ENCODE peak calls at places on chromosome 13, in five cellular contexts. M, Q, A, N and Y are unnamed samples.
A peak's percentile ranks its signal among the peaks of the same experiment; 100 is the strongest.

GRCh38 chr13:76921516-76921915 is 26.8 kb upstream of the ACOD1 start:
- DNase-seq in N (no peak), Q (no peak), M (no peak), A (no peak), Y (no peak)

GRCh38 chr13:49226613-49227012 is 6.5 kb downstream of the MLNR start:
- DNase-seq in M (no peak), N (no peak), Q (no peak), A (no peak), Y (no peak)

GRCh38 chr13:51520524-51520923 is 63.7 kb upstream of the WDFY2 start:
- DNase-seq in N (no peak), M (no peak), A (no peak), Q (no peak), Y (no peak)

GRCh38 chr13:76690611-76691010 is 195.6 kb downstream of the KCTD12 start:
- DNase-seq in M (no peak), Q (no peak), N (no peak), A (no peak), Y (no peak)

GRCh38 chr13:113845055-113845454 is 18.8 kb downstream of the GAS6 start:
- DNase-seq in N (peak; percentile 67), A (no peak), Q (no peak), M (no peak), Y (no peak)

GRCh38 chr13:37621811-37622361 is 23.3 kb upstream of the POSTN start:
- DNase-seq in A (no peak), M (no peak), Q (no peak), N (no peak), Y (no peak)

GRCh38 chr13:107339209-107339608 is 771.3 kb upstream of the ARGLU1 start:
- DNase-seq in A (no peak), N (no peak), Q (no peak), M (no peak), Y (no peak)

GRCh38 chr13:24618219-24618955 is 61.8 kb upstream of the ATP12A start:
- DNase-seq in A (no peak), N (peak; percentile 83), M (no peak), Q (no peak), Y (peak; percentile 69)

GRCh38 chr13:20209937-20210336 is 17.2 kb upstream of the GJB2 start:
- DNase-seq in M (no peak), Q (no peak), N (no peak), A (no peak), Y (no peak)

GRCh38 chr13:106372199-106373160 is 163.0 kb downstream of the EFNB2 start:
- DNase-seq in N (no peak), M (no peak), Q (no peak), A (no peak), Y (no peak)

GRCh38 chr13:32142956-32143375 is 111.4 kb downstream of the FRY start:
- DNase-seq in A (no peak), M (peak; percentile 8), Q (no peak), N (no peak), Y (no peak)

GRCh38 chr13:58955546-58956385 is 1208.0 kb downstream of the DIAPH3 start:
- DNase-seq in A (no peak), M (no peak), Q (no peak), N (no peak), Y (peak; percentile 15)
- TF ChIP-seq CTCF in A (no peak), M (no peak), Q (no peak), N (no peak), Y (no peak)

GRCh38 chr13:39810091-39810877 is 154.8 kb downstream of the COG6 start:
- DNase-seq in M (no peak), Q (no peak), N (no peak), A (no peak), Y (no peak)
- TF ChIP-seq CTCF in M (no peak), Q (no peak), N (no peak), A (no peak), Y (no peak)

GRCh38 chr13:45951724-45952123 is 100.2 kb upstream of the SIAH3 start:
- DNase-seq in A (no peak), M (no peak), N (no peak), Q (no peak), Y (no peak)

GRCh38 chr13:45950343-45950995 is 98.9 kb upstream of the SIAH3 start:
- DNase-seq in Q (no peak), M (no peak), A (no peak), N (no peak), Y (no peak)

GRCh38 chr13:45949161-45949560 is 97.6 kb upstream of the SIAH3 start:
- DNase-seq in A (no peak), Q (no peak), M (no peak), N (no peak), Y (no peak)

GRCh38 chr13:45954861-45955595 is 97.5 kb downstream of the ZC3H13 start:
- DNase-seq in M (no peak), Q (no peak), N (no peak), A (no peak), Y (no peak)

GRCh38 chr13:45953082-45953481 is 99.5 kb downstream of the ZC3H13 start:
- DNase-seq in A (no peak), Q (no peak), N (no peak), M (no peak), Y (no peak)
- TF ChIP-seq CTCF in A (no peak), Q (no peak), N (no peak), M (no peak), Y (no peak)

GRCh38 chr13:75372517-75372916 is 109.5 kb downstream of the TBC1D4 start:
- DNase-seq in M (peak; percentile 16), Q (no peak), A (peak; percentile 24), N (no peak), Y (peak; percentile 40)
- TF ChIP-seq CTCF in M (peak; percentile 87), Q (peak; percentile 76), A (peak; percentile 77), N (peak; percentile 55), Y (peak; percentile 73)

DNA sequence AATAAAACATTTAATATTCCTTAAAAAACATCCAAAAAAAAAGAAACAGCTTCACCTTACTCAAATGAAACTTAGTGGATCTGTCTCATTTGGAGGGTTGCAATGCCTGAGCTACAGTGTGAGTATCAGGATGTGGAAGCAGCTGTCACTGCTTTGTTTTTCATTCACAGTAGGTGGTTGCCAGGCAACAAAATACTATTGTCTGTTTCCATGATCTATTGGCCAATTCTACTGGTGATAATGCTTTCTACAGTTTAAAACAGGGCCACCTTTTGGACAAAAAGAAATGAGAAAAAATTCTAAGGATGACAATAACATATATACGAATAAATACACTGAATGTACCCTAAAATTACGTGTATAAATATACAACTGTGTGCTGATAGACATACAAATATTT is 3.0 kb downstream of the ENOX1 start:
- DNase-seq in A (no peak), Q (no peak), N (no peak), M (peak; percentile 8), Y (no peak)
- TF ChIP-seq CTCF in A (no peak), Q (no peak), N (no peak), M (no peak), Y (no peak)